ENCODE peak calls at places on chromosomes 13 and 19, in four cellular contexts. O, M, E and A are unnamed samples. For H3K9me3 and H3K4me1, the result is how much of the 10 kb centered on the place peaks cover.

GRCh38 chr13:52147225-52147624 is 12.2 kb downstream of the NEK3 start:
- DNase-seq in E (no peak), O (no peak), M (no peak), A (no peak)

GRCh38 chr19:21586341-21587116 is 81.1 kb downstream of the ZNF429 start:
- DNase-seq in M (no peak), E (no peak), O (no peak), A (no peak)

GRCh38 chr19:33514885-33515485 is 6.6 kb downstream of the PEPD start:
- DNase-seq in M (peak), E (no peak), O (peak), A (no peak)

GRCh38 chr13:70098669-70099068 is 9.0 kb upstream of the ATXN8OS start:
- DNase-seq in E (no peak), M (no peak), O (no peak), A (no peak)

GRCh38 chr19:15436012-15436825 is 13.5 kb downstream of the WIZ start:
- DNase-seq in O (no peak), M (no peak), E (no peak), A (no peak)

GRCh38 chr13:28137556-28137955 is 789 bp upstream of the PAN3 start:
- DNase-seq in E (peak), M (no peak), O (no peak), A (no peak)

GRCh38 chr13:76245920-76246319 is 609.8 kb downstream of the LMO7 start:
- DNase-seq in E (no peak), O (no peak), M (no peak), A (no peak)

GRCh38 chr19:49988007-49988406 is 27.0 kb upstream of the SIGLEC11 start:
- DNase-seq in O (no peak), E (no peak), M (no peak), A (no peak)

GRCh38 chr19:20244356-20244755 is 77.3 kb downstream of the ZNF486 start:
- DNase-seq in M (no peak), O (no peak), E (no peak), A (no peak)

GRCh38 chr13:50940509-50940908 is 30.9 kb downstream of the RNASEH2B start:
- DNase-seq in O (no peak), E (no peak), M (no peak), A (no peak)

GRCh38 chr19:35928507-35928906 is 7.7 kb upstream of the LRFN3 start:
- DNase-seq in O (no peak), E (no peak), M (no peak), A (no peak)

GRCh38 chr19:48933382-48933932 is at the start of gene DHDH:
- DNase-seq in M (peak), O (peak), E (peak), A (peak)

GRCh38 chr13:32025730-32026129 is 5.8 kb upstream of the FRY start:
- DNase-seq in M (no peak), O (no peak), E (no peak), A (no peak)

GRCh38 chr19:1309977-1310852 is 24.5 kb downstream of the EFNA2 start:
- DNase-seq in O (no peak), M (no peak), E (no peak), A (no peak)

GRCh38 chr13:110590577-110590976 is 24.8 kb upstream of the NAXD start:
- DNase-seq in O (no peak), E (no peak), M (no peak), A (no peak)

GRCh38 chr19:46860846-46861690 is at the start of gene ARHGAP35:
- DNase-seq in O (no peak), E (no peak), M (peak), A (no peak)

GRCh38 chr13:31972453-31972852 is 59.1 kb upstream of the FRY start:
- DNase-seq in M (no peak), E (no peak), O (no peak), A (no peak)

GRCh38 chr13:50140742-50141659 is 125.8 kb downstream of the KCNRG start:
- DNase-seq in E (no peak), M (no peak), O (no peak), A (no peak)

GRCh38 chr19:2589441-2589840 is 113.1 kb downstream of the GNG7 start:
- DNase-seq in E (no peak), M (no peak), O (no peak), A (no peak)

GRCh38 chr13:35963982-35964665 is 167.1 kb downstream of the DCLK1 start:
- DNase-seq in E (no peak), O (no peak), M (no peak), A (no peak)

GRCh38 chr19:50175924-50176323 is 12.8 kb upstream of the IZUMO2 start:
- DNase-seq in O (no peak), M (no peak), E (no peak), A (no peak)

GRCh38 chr19:13033819-13034611 is 38.7 kb downstream of the NFIX start:
- DNase-seq in O (peak), M (peak), E (peak), A (peak)

GRCh38 chr19:391199-391557 is 17.8 kb downstream of the C2CD4C start:
- DNase-seq in E (no peak), M (no peak), O (no peak), A (no peak)

GRCh38 chr19:40445945-40446784 is 2.0 kb upstream of the SERTAD3 start:
- DNase-seq in E (no peak), O (no peak), M (no peak), A (no peak)

GRCh38 chr19:6220385-6221191 is 59.2 kb downstream of the MLLT1 start:
- DNase-seq in M (peak), E (no peak), O (peak), A (peak)

GRCh38 chr13:35978607-35979316 is 152.4 kb downstream of the DCLK1 start:
- DNase-seq in M (peak), E (peak), O (peak), A (no peak)

GRCh38 chr19:41917676-41918075 is 10.6 kb downstream of the ERFL start:
- DNase-seq in E (no peak), O (no peak), M (no peak), A (no peak)

GRCh38 chr19:15417699-15418098 is 1.1 kb downstream of the AKAP8L start:
- DNase-seq in O (no peak), E (no peak), M (no peak), A (no peak)

GRCh38 chr13:61170791-61171330 is 244.8 kb downstream of the PCDH20 start:
- DNase-seq in O (no peak), E (no peak), M (no peak), A (no peak)

GRCh38 chr19:6602729-6603114 is 11.8 kb upstream of the CD70 start:
- DNase-seq in M (no peak), E (no peak), O (no peak), A (no peak)

GRCh38 chr19:2584002-2584401 is 108.1 kb downstream of the GADD45B start:
- DNase-seq in O (no peak), E (no peak), M (no peak), A (no peak)

GRCh38 chr13:70255406-70255991 is 147.2 kb upstream of the KLHL1 start:
- DNase-seq in E (no peak), M (no peak), O (no peak), A (no peak)

GRCh38 chr13:88107486-88108044 is 436.4 kb downstream of the SLITRK5 start:
- DNase-seq in O (no peak), M (no peak), E (no peak), A (no peak)

GRCh38 chr19:41588497-41589209 is 12.7 kb downstream of the CEACAM21 start:
- DNase-seq in M (no peak), E (peak), O (peak), A (no peak)

GRCh38 chr13:75345191-75345590 is 136.8 kb downstream of the TBC1D4 start:
- DNase-seq in E (no peak), M (no peak), O (peak), A (no peak)

GRCh38 chr19:44947041-44947581 is 1.3 kb downstream of the APOC2 start:
- DNase-seq in E (no peak), O (no peak), M (no peak), A (no peak)

GRCh38 chr13:49652691-49653305 is 24.5 kb downstream of the ARL11 start:
- DNase-seq in O (peak), E (no peak), M (no peak), A (peak)

GRCh38 chr13:26515721-26516120 is 41.8 kb upstream of the WASF3 start:
- DNase-seq in E (no peak), M (no peak), O (no peak), A (no peak)

GRCh38 chr13:110600261-110600819 is 15.0 kb upstream of the NAXD start:
- DNase-seq in O (no peak), E (no peak), M (no peak), A (no peak)

GRCh38 chr13:24738366-24738847 is 25.6 kb upstream of the RNF17 start:
- DNase-seq in O (no peak), M (no peak), E (no peak), A (no peak)

DNA sequence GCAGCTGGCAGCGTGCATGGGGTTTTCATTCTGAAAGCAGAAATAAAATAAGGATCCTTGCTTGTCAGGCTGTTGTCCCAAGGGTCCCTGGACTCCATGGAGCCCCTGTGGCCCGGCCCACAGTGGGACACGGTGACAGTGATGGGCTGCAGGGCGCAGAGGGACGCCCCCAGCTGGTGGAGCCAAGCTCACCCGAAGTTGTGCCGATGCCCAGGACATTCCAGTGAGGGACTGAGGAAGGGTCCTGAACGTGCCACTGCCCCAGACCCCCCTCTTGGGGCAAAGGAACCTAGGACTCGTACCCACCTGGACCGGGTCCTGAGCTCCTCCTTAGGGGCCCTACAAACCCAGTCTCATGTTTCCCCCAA is 35.0 kb downstream of the MYO9B start:
- DNase-seq in O (no peak), M (no peak), E (no peak), A (no peak)
- H3K27ac ChIP-seq in O (no peak), M (peak), E (no peak), A (peak)

GRCh38 chr19:27672309-27673047 is 1540.5 kb downstream of the UQCRFS1 start:
- DNase-seq in E (peak), M (peak), O (no peak), A (peak)

GRCh38 chr19:27675771-27676170 is 1537.2 kb downstream of the UQCRFS1 start:
- DNase-seq in M (no peak), O (no peak), E (no peak), A (no peak)

GRCh38 chr19:27674701-27675100 is 1538.2 kb downstream of the UQCRFS1 start:
- DNase-seq in M (no peak), O (no peak), E (no peak), A (no peak)

GRCh38 chr19:27671876-27672275 is 1541.1 kb downstream of the UQCRFS1 start:
- DNase-seq in E (no peak), M (no peak), O (no peak), A (no peak)

DNA sequence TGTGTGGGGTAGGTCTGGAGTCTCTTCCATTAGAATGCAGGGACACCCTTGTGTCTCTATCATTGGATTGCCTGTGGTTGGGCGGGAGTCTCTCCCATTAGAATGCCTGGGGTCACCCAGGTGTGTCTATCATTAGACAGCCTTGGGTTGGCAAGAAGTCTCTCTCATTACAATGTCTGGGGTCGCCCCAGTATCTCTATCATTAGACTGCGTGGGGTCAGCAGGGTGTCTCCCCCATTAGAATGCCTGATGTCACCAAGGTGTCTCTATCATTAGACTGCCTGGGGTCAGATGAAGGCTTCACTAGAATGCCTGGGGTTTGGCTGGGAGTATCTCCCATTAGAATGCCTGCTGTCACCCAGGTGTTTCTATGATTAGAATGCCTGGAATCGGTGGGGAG is 1539.0 kb downstream of the UQCRFS1 start:
- DNase-seq in M (no peak), E (no peak), O (no peak), A (no peak)
- H3K9me3 ChIP-seq in M (under half), E (under half), O (under half), A (under half)

GRCh38 chr19:29663861-29664752 is 1.2 kb upstream of the PLEKHF1 start:
- DNase-seq in E (no peak), O (peak), M (no peak), A (no peak)

GRCh38 chr19:29665826-29666633 is 769 bp downstream of the PLEKHF1 start:
- DNase-seq in M (peak), O (peak), E (peak), A (peak)

GRCh38 chr19:29664753-29665214 is 477 bp upstream of the PLEKHF1 start:
- DNase-seq in E (no peak), O (no peak), M (no peak), A (no peak)

GRCh38 chr19:29666634-29667389 is 1.6 kb downstream of the PLEKHF1 start:
- DNase-seq in O (peak), E (peak), M (peak), A (no peak)

DNA sequence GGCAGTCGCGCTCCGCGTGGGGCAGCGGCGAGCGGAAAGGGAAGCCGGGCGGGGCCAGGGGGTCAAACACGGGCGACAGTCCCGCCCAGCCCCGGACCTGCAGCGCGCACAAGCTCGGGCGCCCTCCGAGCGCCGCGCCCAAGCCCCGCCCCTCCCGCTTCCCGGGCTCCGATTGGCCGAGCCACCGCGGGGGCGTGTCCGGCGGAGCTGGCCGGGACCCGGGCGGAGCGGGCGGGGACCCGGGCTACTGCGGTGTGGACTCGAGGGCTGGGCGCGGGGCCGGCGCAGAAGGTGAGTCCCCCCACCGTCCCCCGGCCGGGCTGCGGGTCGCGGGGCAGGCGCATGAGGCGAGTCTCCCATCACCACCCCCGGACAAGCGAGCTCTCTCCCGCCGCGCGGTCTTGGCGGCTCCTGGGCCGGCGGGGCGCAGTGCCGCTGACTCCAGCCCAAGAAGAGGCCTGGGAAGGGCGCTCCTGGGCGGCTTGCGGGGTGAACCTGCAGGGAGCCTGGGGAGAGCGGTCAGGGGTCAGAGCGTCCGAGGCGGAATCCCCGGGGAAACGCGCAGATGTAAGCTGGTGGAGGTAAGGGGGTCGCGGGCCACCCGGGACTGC is at the start of gene PLEKHF1:
- DNase-seq in E (peak), O (peak), M (peak), A (peak)
- H3K4me1 ChIP-seq in E (half or more), O (under half), M (under half), A (half or more)

GRCh38 chr13:29752175-29752574 is 98.2 kb downstream of the UBL3 start:
- DNase-seq in O (no peak), M (no peak), E (no peak), A (no peak)
- H3K27ac ChIP-seq in O (no peak), M (no peak), E (no peak), A (no peak)

GRCh38 chr19:27851002-27851481 is 1361.9 kb downstream of the UQCRFS1 start:
- DNase-seq in O (no peak), M (no peak), E (no peak), A (no peak)

GRCh38 chr19:27846944-27847343 is 1366.0 kb downstream of the UQCRFS1 start:
- DNase-seq in E (no peak), O (no peak), M (no peak), A (no peak)

GRCh38 chr19:27851543-27852060 is 1361.3 kb downstream of the UQCRFS1 start:
- DNase-seq in O (no peak), M (no peak), E (no peak), A (no peak)
- H3K9me3 ChIP-seq in O (under half), M (under half), E (under half), A (under half)

GRCh38 chr19:10013834-10014618 is 743 bp downstream of the RDH8 start:
- DNase-seq in E (no peak), M (no peak), O (no peak), A (no peak)
- H3K4me1 ChIP-seq in E (under half), M (under half), O (under half), A (under half)

GRCh38 chr13:113841355-113841653 is 22.6 kb downstream of the GAS6 start:
- DNase-seq in E (no peak), M (no peak), O (no peak), A (no peak)

GRCh38 chr13:113842336-113843062 is 21.4 kb downstream of the GAS6 start:
- DNase-seq in O (no peak), M (no peak), E (no peak), A (no peak)

GRCh38 chr13:113839536-113840204 is 24.2 kb downstream of the GAS6 start:
- DNase-seq in O (no peak), M (no peak), E (no peak), A (no peak)

GRCh38 chr13:113838711-113839201 is 25.1 kb downstream of the GAS6 start:
- DNase-seq in M (no peak), O (no peak), E (no peak), A (peak)

GRCh38 chr13:113840541-113841354 is 23.1 kb downstream of the GAS6 start:
- DNase-seq in E (no peak), O (no peak), M (no peak), A (no peak)
- H3K27ac ChIP-seq in E (peak), O (peak), M (peak), A (peak)

DNA sequence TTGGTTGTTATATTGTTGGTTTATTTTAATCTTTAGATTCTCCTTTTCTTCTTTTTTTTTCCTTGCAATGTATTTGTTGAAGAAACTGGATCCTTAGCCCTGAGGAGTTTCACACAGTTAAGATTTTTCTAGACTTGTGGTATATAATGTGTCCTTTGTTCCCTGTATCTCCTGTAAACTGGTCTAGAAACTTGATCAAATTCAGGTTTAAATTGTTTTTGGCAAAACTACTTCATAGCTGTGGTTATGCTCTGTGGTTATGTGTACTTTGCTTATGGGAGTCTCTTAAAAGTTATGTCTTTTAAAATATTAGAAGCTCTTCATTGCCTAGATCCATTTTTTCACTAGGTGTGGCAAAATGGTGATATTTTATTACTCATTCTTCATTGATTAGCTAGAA is 3.7 kb upstream of the MTRF1 start:
- DNase-seq in E (no peak), M (no peak), O (peak), A (no peak)
- H3K9me3 ChIP-seq in E (under half), M (under half), O (under half), A (under half)

GRCh38 chr19:16447015-16447384 is 24.8 kb downstream of the EPS15L1 start:
- DNase-seq in M (peak), O (peak), E (peak), A (peak)
- H3K4me1 ChIP-seq in M (under half), O (under half), E (half or more), A (half or more)